ENCODE peak calls at places on chromosomes 13 and 19, in five cellular contexts. F, P, G, E and N are unnamed samples.

GRCh38 chr19:36246006-36246391 is 31.1 kb downstream of the ZNF146 start:
- DNase-seq in P (no peak), G (no peak), E (no peak), F (no peak), N (no peak)

GRCh38 chr13:81929988-81930387 is 1589.1 kb upstream of the SPRY2 start:
- DNase-seq in G (no peak), E (no peak), P (no peak), F (no peak), N (no peak)

GRCh38 chr19:7191946-7192691 is 102.1 kb downstream of the INSR start:
- DNase-seq in G (no peak), P (no peak), E (no peak), F (no peak), N (no peak)

GRCh38 chr19:2058570-2059421 is 7.8 kb upstream of the MKNK2 start:
- DNase-seq in G (no peak), F (no peak), P (no peak), E (no peak), N (no peak)

GRCh38 chr13:32385369-32385768 is 42.6 kb downstream of the N4BP2L1 start:
- DNase-seq in G (no peak), F (no peak), P (no peak), E (no peak), N (no peak)

GRCh38 chr19:1206063-1206732 is 620 bp downstream of the STK11 start:
- DNase-seq in P (peak; percentile 42), E (peak; percentile 22), G (no peak), F (peak; percentile 85), N (no peak)

GRCh38 chr13:77002590-77003190 is 10.8 kb downstream of the CLN5 start:
- DNase-seq in F (no peak), P (no peak), E (no peak), G (no peak), N (no peak)

GRCh38 chr13:40973409-40973808 is 45.7 kb downstream of the ELF1 start:
- DNase-seq in F (no peak), G (no peak), E (no peak), P (no peak), N (no peak)

GRCh38 chr13:45623516-45624090 is 8.1 kb upstream of the ERICH6B start:
- DNase-seq in F (no peak), G (no peak), E (no peak), P (no peak), N (no peak)

GRCh38 chr19:1483067-1483978 is 4.3 kb upstream of the C19orf25 start:
- DNase-seq in E (no peak), G (peak; percentile 16), P (no peak), F (peak; percentile 86), N (no peak)

GRCh38 chr19:49692102-49692599 is 1.2 kb downstream of the CPT1C start:
- DNase-seq in P (no peak), G (no peak), F (no peak), E (no peak), N (no peak)

GRCh38 chr19:44212250-44212864 is at the start of gene ZNF227:
- DNase-seq in F (peak; percentile 89), E (peak; percentile 93), P (peak; percentile 95), G (peak; percentile 92), N (peak; percentile 91)

GRCh38 chr19:32380269-32380668 is 25.3 kb upstream of the DPY19L3 start:
- DNase-seq in P (no peak), E (no peak), F (no peak), G (no peak), N (no peak)

GRCh38 chr13:111228262-111229144 is 91.9 kb upstream of the TEX29 start:
- DNase-seq in G (no peak), F (peak; percentile 46), E (no peak), P (no peak), N (no peak)

GRCh38 chr19:51712461-51713081 is 11.2 kb downstream of the HAS1 start:
- DNase-seq in F (no peak), G (no peak), E (no peak), P (no peak), N (no peak)

GRCh38 chr19:8161135-8161646 is 11.8 kb upstream of the FBN3 start:
- DNase-seq in G (no peak), F (no peak), E (peak; percentile 75), P (no peak), N (no peak)

GRCh38 chr13:111042661-111043226 is 72.4 kb upstream of the ARHGEF7 start:
- DNase-seq in G (no peak), P (no peak), F (no peak), E (no peak), N (no peak)

GRCh38 chr19:46191356-46191755 is 38.2 kb upstream of the IGFL1 start:
- DNase-seq in P (no peak), G (no peak), E (no peak), F (no peak), N (no peak)

GRCh38 chr13:52845334-52845761 is 3.1 kb downstream of the PCDH8 start:
- DNase-seq in G (no peak), F (no peak), E (no peak), P (no peak), N (no peak)

GRCh38 chr13:91482427-91482826 is 84.0 kb downstream of the GPC5 start:
- DNase-seq in G (no peak), P (no peak), E (no peak), F (no peak), N (no peak)

GRCh38 chr13:79674765-79675515 is 194.0 kb downstream of the NDFIP2 start:
- DNase-seq in E (no peak), F (no peak), P (no peak), G (no peak), N (no peak)

GRCh38 chr13:30720470-30720869 is 14.9 kb upstream of the ALOX5AP start:
- DNase-seq in P (no peak), G (no peak), F (no peak), E (no peak), N (no peak)

GRCh38 chr13:105336706-105337582 is 1198.5 kb downstream of the EFNB2 start:
- DNase-seq in G (no peak), E (no peak), P (no peak), F (no peak), N (no peak)

GRCh38 chr19:15934332-15935078 is at the start of gene CYP4F11:
- DNase-seq in G (peak; percentile 24), P (peak; percentile 91), E (peak; percentile 98), F (peak; percentile 71), N (peak; percentile 60)

GRCh38 chr13:99971576-99972189 is at the start of gene ZIC5:
- DNase-seq in P (no peak), G (no peak), F (peak; percentile 80), E (no peak), N (no peak)

GRCh38 chr19:42091300-42092266 is 15.6 kb downstream of the ZNF574 start:
- DNase-seq in G (no peak), P (peak; percentile 45), E (no peak), F (peak; percentile 72), N (no peak)

GRCh38 chr19:35828694-35829301 is 16.2 kb upstream of the PRODH2 start:
- DNase-seq in E (peak; percentile 43), G (peak; percentile 59), F (no peak), P (peak; percentile 79), N (no peak)

GRCh38 chr19:51663650-51664049 is 17.0 kb upstream of the SIGLEC14 start:
- DNase-seq in F (no peak), P (no peak), E (no peak), G (no peak), N (no peak)

GRCh38 chr13:51551446-51551845 is 32.8 kb upstream of the WDFY2 start:
- DNase-seq in E (no peak), G (no peak), P (no peak), F (no peak), N (no peak)

GRCh38 chr13:26538363-26539317 is 18.8 kb upstream of the WASF3 start:
- DNase-seq in P (no peak), G (no peak), F (no peak), E (no peak), N (no peak)

GRCh38 chr13:31001647-31002046 is 69.2 kb downstream of the TEX26 start:
- DNase-seq in G (no peak), P (peak; percentile 52), E (no peak), F (no peak), N (no peak)

GRCh38 chr19:1065606-1066109 is 1.3 kb upstream of the ARHGAP45 start:
- DNase-seq in G (no peak), F (peak; percentile 79), E (no peak), P (no peak), N (no peak)

DNA sequence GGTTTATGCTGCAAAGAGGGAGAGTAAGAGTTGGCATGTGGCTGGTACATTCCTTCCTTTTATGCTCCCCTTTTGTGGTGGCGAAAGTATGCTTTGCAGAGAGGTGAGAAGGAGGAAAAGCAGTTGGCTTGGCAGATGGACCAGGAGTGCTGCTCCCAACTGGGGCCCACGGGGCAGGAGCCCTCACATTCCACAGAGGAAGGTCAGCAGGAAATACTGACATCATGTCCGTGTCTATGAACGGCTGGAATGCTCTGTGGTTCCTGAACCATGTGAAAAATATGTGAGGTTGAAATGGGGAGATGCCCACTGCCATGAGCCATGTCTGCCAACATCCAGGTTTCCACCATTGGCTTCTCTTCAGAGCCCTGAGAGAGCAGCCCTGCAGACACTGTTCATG is 33.3 kb upstream of the GAS6 start:
- DNase-seq in E (no peak), F (no peak), P (peak; percentile 11), G (no peak), N (no peak)
- TF ChIP-seq POLR2A in E (no peak), F (no peak), P (no peak), G (no peak), N (no peak)

DNA sequence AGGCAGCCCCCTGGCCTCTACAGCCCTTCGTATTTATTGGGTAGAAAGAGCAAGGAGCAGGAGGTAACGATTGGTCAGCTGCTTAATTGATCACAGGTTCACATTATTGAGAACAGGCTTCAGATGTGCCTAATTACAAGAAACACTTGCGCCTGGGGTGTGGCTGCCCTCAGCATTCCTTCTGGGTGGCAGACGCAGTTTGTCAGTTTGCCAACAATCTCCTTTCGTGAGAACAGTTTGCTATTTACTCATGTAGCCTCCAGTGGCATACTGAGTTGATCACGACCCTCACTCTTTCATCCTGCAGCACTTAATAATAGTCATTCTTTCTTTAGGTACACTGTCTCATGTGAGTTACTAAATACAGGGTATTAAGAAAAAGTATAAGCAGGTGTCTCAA is 985.6 kb downstream of the SLITRK5 start:
- DNase-seq in F (no peak), G (no peak), P (no peak), E (no peak), N (no peak)
- TF ChIP-seq POLR2A in F (no peak), G (no peak), P (no peak), E (no peak), N (no peak)

GRCh38 chr19:6056801-6057650 is 53.3 kb downstream of the RFX2 start:
- DNase-seq in G (peak; percentile 77), E (peak; percentile 50), P (peak; percentile 84), F (no peak), N (peak; percentile 96)
- TF ChIP-seq POLR2A in G (peak; percentile 32), E (no peak), P (no peak), F (peak; percentile 66), N (no peak)

DNA sequence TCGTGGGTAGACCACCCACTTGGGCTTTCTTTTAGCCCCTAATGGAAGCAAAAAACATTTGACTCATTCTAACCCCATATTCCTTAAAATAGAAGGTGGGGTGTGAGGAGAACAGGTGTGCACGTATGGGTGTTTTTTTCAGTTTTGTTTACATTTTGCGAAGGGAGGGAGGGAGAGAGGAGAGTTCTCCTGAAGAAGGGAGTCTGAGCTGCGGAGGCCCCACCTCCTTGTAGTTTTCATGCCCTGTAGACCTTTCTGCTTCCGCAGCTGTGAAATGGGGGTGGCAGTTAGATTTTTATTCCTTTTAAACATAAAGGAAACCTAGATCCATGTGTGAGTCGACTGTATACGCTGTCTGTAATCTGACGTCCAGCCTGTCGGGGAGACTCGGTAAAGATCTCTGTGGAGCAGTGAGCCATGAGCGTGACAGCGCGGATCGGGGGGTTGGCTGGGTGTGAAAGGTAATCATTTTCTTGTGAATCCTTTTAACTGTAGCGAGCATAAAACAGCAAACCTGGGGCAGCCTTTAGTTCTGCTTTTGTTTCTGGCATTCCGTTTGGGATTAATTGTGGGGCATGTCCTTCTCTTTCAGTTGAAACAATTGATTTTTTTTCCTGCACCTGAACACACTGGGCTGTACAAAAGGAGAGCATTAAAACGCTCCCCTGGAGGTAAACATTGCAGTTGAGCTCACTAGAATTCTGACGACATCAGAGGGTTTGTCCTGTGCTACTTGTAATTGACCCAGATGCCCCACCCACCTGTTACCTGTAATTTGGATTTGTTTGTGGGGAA is 2.3 kb downstream of the UPF1 start:
- DNase-seq in E (peak; percentile 40), G (no peak), P (no peak), F (no peak), N (no peak)
- TF ChIP-seq POLR2A in E (peak; percentile 32), G (no peak), P (no peak), F (no peak), N (no peak)